ENCODE peak calls at places on chromosomes 4 and X, in five cellular contexts. N is NCI-H1694 treated with DMSO at 0.1 percent for 48 hours, Z is A549, M is ELR, P is NAMALWA. D is an unnamed sample.

GRCh38 chr4:86019362-86019761 is 340.5 kb downstream of the MAPK10 start:
- DNase-seq in M (no peak), Z (no peak), N (no peak), P (no peak), D (no peak)

GRCh38 chr4:153318696-153319320 is 25.7 kb upstream of the MND1 start:
- DNase-seq in P (peak), M (peak), N (peak), Z (peak), D (peak)

GRCh38 chr4:14225683-14226207 is 598.2 kb upstream of the BOD1L1 start:
- DNase-seq in Z (peak), M (no peak), N (no peak), P (no peak), D (no peak)

GRCh38 chrX:65528705-65529340 is 5.8 kb downstream of the LAS1L start:
- DNase-seq in N (no peak), Z (peak), M (peak), P (peak), D (peak)

GRCh38 chr4:23904639-23905061 is 14.8 kb upstream of the PPARGC1A start:
- DNase-seq in M (no peak), Z (no peak), P (no peak), N (no peak), D (no peak)

GRCh38 chr4:83362492-83363329 is 28.1 kb upstream of the HPSE start:
- DNase-seq in P (peak), Z (peak), N (no peak), M (peak), D (peak)

GRCh38 chrX:38820751-38821150 is 19.5 kb downstream of the MID1IP1 start:
- DNase-seq in Z (no peak), N (no peak), M (no peak), P (no peak), D (no peak)

GRCh38 chr4:186037692-186038658 is 31.0 kb upstream of the TLR3 start:
- DNase-seq in P (peak), N (peak), M (peak), Z (peak), D (peak)

GRCh38 chrX:69093960-69094935 is 71.0 kb downstream of the PJA1 start:
- DNase-seq in Z (peak), N (peak), M (peak), P (peak), D (peak)

GRCh38 chrX:100812216-100813158 is 7.7 kb upstream of the CSTF2 start:
- DNase-seq in M (no peak), P (no peak), Z (no peak), N (no peak), D (no peak)

GRCh38 chr4:188781655-188782054 is 642.4 kb downstream of the TRIML1 start:
- DNase-seq in N (no peak), Z (peak), M (peak), P (peak), D (peak)

GRCh38 chr4:188221090-188221489 is 81.8 kb downstream of the TRIML1 start:
- DNase-seq in N (no peak), P (no peak), M (no peak), Z (no peak), D (no peak)

GRCh38 chrX:106874075-106874474 is 29.1 kb downstream of the RIPPLY1 start:
- DNase-seq in N (peak), Z (peak), M (peak), P (peak), D (peak)

GRCh38 chrX:68980906-68981616 is 152.2 kb downstream of the EFNB1 start:
- DNase-seq in N (no peak), M (no peak), P (no peak), Z (no peak), D (no peak)

GRCh38 chr4:173121044-173121685 is 47.4 kb upstream of the GALNT7 start:
- DNase-seq in Z (peak), M (peak), N (no peak), P (peak), D (peak)

GRCh38 chr4:152530600-152530999 is 5.3 kb downstream of the FBXW7 start:
- DNase-seq in P (no peak), Z (no peak), N (no peak), M (no peak), D (no peak)

GRCh38 chrX:93422693-93423092 is 250.7 kb downstream of the NAP1L3 start:
- DNase-seq in M (peak), Z (peak), P (peak), N (peak), D (peak)

GRCh38 chrX:10387011-10387410 is 230.2 kb downstream of the CLCN4 start:
- DNase-seq in N (no peak), P (no peak), Z (no peak), M (peak), D (no peak)

GRCh38 chr4:169640261-169640880 is 20.0 kb downstream of the CLCN3 start:
- DNase-seq in P (no peak), M (peak), Z (no peak), N (no peak), D (no peak)

GRCh38 chrX:15574017-15574416 is 26.7 kb downstream of the ACE2 start:
- DNase-seq in N (no peak), M (no peak), P (no peak), Z (no peak), D (no peak)

GRCh38 chr4:112029642-112030235 is 115.5 kb upstream of the FAM241A start:
- DNase-seq in M (peak), Z (no peak), N (no peak), P (no peak), D (no peak)

GRCh38 chr4:8694651-8695151 is 102.1 kb downstream of the CPZ start:
- DNase-seq in P (no peak), Z (no peak), M (no peak), N (no peak), D (no peak)

GRCh38 chrX:25014366-25014838 is 1.4 kb downstream of the ARX start:
- DNase-seq in N (no peak), Z (no peak), P (no peak), M (no peak), D (no peak)

GRCh38 chr4:188346171-188346809 is 207.0 kb downstream of the TRIML1 start:
- DNase-seq in N (no peak), Z (no peak), M (no peak), P (no peak), D (no peak)

GRCh38 chrX:65451663-65452062 is 82.9 kb downstream of the LAS1L start:
- DNase-seq in N (peak), Z (peak), P (peak), M (peak), D (peak)

GRCh38 chrX:46446727-46447378 is 98.4 kb downstream of the ZNF674 start:
- DNase-seq in P (peak), M (peak), Z (peak), N (peak), D (peak)

GRCh38 chrX:42751573-42751972 is 26.4 kb downstream of the PPP1R2C start:
- DNase-seq in N (no peak), Z (no peak), P (no peak), M (no peak), D (no peak)

GRCh38 chr4:73867783-73868182 is 1.4 kb upstream of the CXCL1 start:
- DNase-seq in Z (peak), P (no peak), M (peak), N (no peak), D (no peak)

GRCh38 chr4:8639777-8640720 is 47.5 kb downstream of the CPZ start:
- DNase-seq in P (no peak), M (no peak), Z (no peak), N (no peak), D (no peak)

GRCh38 chr4:169659736-169660670 is 39.6 kb downstream of the CLCN3 start:
- DNase-seq in P (peak), Z (peak), N (peak), M (peak), D (peak)

GRCh38 chr4:185932491-185932890 is 120.5 kb upstream of the SORBS2 start:
- DNase-seq in P (no peak), N (no peak), M (no peak), Z (no peak), D (no peak)

GRCh38 chrX:50470103-50471031 is at the start of gene DGKK:
- DNase-seq in M (no peak), N (no peak), Z (no peak), P (no peak), D (no peak)

GRCh38 chr4:1246111-1246881 is 2.6 kb downstream of the CTBP1 start:
- DNase-seq in N (no peak), Z (no peak), M (peak), P (no peak), D (no peak)

GRCh38 chr4:144906181-144906895 is 191.7 kb downstream of the ANAPC10 start:
- DNase-seq in N (no peak), M (peak), Z (no peak), P (no peak), D (peak)

GRCh38 chr4:30537462-30537861 is 182.7 kb upstream of the PCDH7 start:
- DNase-seq in M (peak), P (no peak), Z (peak), N (no peak), D (no peak)

GRCh38 chrX:43809463-43809862 is 72.8 kb downstream of the MAOB start:
- DNase-seq in N (no peak), M (no peak), Z (no peak), P (no peak), D (no peak)

GRCh38 chrX:137387646-137388045 is 178.3 kb upstream of the ZIC3 start:
- DNase-seq in Z (no peak), P (peak), M (no peak), N (no peak), D (no peak)

D was measured in Kasumi-1.